ENCODE peak calls at places on chromosomes 4 and X, in five cellular contexts. C, F, E, H and T are unnamed samples.

GRCh38 chrX:104852241-104852640 is 286.2 kb downstream of the IL1RAPL2 start:
- DNase-seq in C (no peak), F (no peak), E (no peak), H (no peak), T (no peak)

GRCh38 chrX:70960728-70961127 is 29.8 kb upstream of the SLC7A3 start:
- DNase-seq in C (no peak), F (no peak), E (no peak), H (no peak), T (no peak)

GRCh38 chrX:120568047-120568446 is 7.3 kb upstream of the CUL4B start:
- DNase-seq in C (no peak), F (no peak), E (no peak), H (no peak), T (no peak)

GRCh38 chrX:153689654-153690465 is 2.1 kb downstream of the SLC6A8 start:
- DNase-seq in C (no peak), F (no peak), E (no peak), H (no peak), T (no peak)

GRCh38 chr4:17055788-17056187 is 157.3 kb upstream of the LDB2 start:
- DNase-seq in C (no peak), F (no peak), E (no peak), H (no peak), T (no peak)

GRCh38 chrX:136953867-136954787 is 73.6 kb upstream of the RBMX start:
- DNase-seq in C (peak; percentile 37), F (peak; percentile 29), E (no peak), H (peak; percentile 61), T (peak; percentile 58)

GRCh38 chrX:12032082-12032481 is 106.2 kb upstream of the FRMPD4 start:
- DNase-seq in C (no peak), F (no peak), E (no peak), H (no peak), T (no peak)

GRCh38 chr4:120769227-120769626 is 153.3 kb downstream of the PRDM5 start:
- DNase-seq in C (no peak), F (no peak), E (no peak), H (no peak), T (no peak)

GRCh38 chrX:88613338-88613737 is 133.7 kb upstream of the CPXCR1 start:
- DNase-seq in C (no peak), F (no peak), E (no peak), H (no peak), T (no peak)

GRCh38 chr4:137367608-137368007 is 164.7 kb downstream of the PCDH18 start:
- DNase-seq in C (no peak), F (no peak), E (no peak), H (no peak), T (no peak)

GRCh38 chrX:40415675-40416074 is 165.1 kb upstream of the ATP6AP2 start:
- DNase-seq in C (no peak), F (no peak), E (no peak), H (no peak), T (no peak)

GRCh38 chrX:40406330-40406859 is 174.4 kb upstream of the ATP6AP2 start:
- DNase-seq in C (no peak), F (no peak), E (no peak), H (no peak), T (no peak)

GRCh38 chrX:40414335-40414734 is 166.4 kb upstream of the ATP6AP2 start:
- DNase-seq in C (no peak), F (no peak), E (no peak), H (no peak), T (no peak)

GRCh38 chrX:40411350-40412111 is 169.2 kb upstream of the ATP6AP2 start:
- DNase-seq in C (no peak), F (no peak), E (no peak), H (no peak), T (no peak)

GRCh38 chrX:40410859-40411258 is 169.9 kb upstream of the ATP6AP2 start:
- DNase-seq in C (no peak), F (no peak), E (no peak), H (no peak), T (no peak)
- H3K36me3 ChIP-seq in C (no peaks in the 10 kb centered on the region), F (no peaks in the 10 kb centered on the region), E (no peaks in the 10 kb centered on the region), H (no peaks in the 10 kb centered on the region), T (no peaks in the 10 kb centered on the region)

GRCh38 chr4:20529681-20530080 is 170.6 kb upstream of the PACRGL start:
- DNase-seq in C (no peak), F (no peak), E (no peak), H (no peak), T (no peak)
- H3K36me3 ChIP-seq in C (no peaks in the 10 kb centered on the region), F (no peaks in the 10 kb centered on the region), E (no peaks in the 10 kb centered on the region), H (no peaks in the 10 kb centered on the region), T (no peaks in the 10 kb centered on the region)

GRCh38 chr4:55435136-55435535 is 39.4 kb downstream of the TMEM165 start:
- DNase-seq in C (peak; percentile 5), F (no peak), E (no peak), H (no peak), T (no peak)
- H3K36me3 ChIP-seq in C (peaks cover 11% of the 10 kb centered on the region), F (peaks cover 25% of the 10 kb centered on the region), E (peaks cover 46% of the 10 kb centered on the region), H (no peaks in the 10 kb centered on the region), T (peaks cover 18% of the 10 kb centered on the region)

GRCh38 chr4:94226763-94227162 is 19.1 kb downstream of the SMARCAD1 start:
- DNase-seq in C (no peak), F (no peak), E (no peak), H (no peak), T (no peak)
- H3K36me3 ChIP-seq in C (no peaks in the 10 kb centered on the region), F (no peaks in the 10 kb centered on the region), E (no peaks in the 10 kb centered on the region), H (no peaks in the 10 kb centered on the region), T (peaks cover 2% of the 10 kb centered on the region)

GRCh38 chrX:48998391-48998790 is 3.7 kb downstream of the GRIPAP1 start:
- DNase-seq in C (no peak), F (no peak), E (no peak), H (no peak), T (no peak)
- H3K36me3 ChIP-seq in C (peaks cover 22% of the 10 kb centered on the region), F (peaks cover 19% of the 10 kb centered on the region), E (peaks cover 16% of the 10 kb centered on the region), H (no peaks in the 10 kb centered on the region), T (no peaks in the 10 kb centered on the region)

GRCh38 chr4:47590325-47590724 is 105.2 kb downstream of the ATP10D start:
- DNase-seq in C (no peak), F (no peak), E (no peak), H (no peak), T (no peak)
- H3K36me3 ChIP-seq in C (no peaks in the 10 kb centered on the region), F (no peaks in the 10 kb centered on the region), E (peaks cover 74% of the 10 kb centered on the region), H (no peaks in the 10 kb centered on the region), T (peaks cover 12% of the 10 kb centered on the region)

DNA sequence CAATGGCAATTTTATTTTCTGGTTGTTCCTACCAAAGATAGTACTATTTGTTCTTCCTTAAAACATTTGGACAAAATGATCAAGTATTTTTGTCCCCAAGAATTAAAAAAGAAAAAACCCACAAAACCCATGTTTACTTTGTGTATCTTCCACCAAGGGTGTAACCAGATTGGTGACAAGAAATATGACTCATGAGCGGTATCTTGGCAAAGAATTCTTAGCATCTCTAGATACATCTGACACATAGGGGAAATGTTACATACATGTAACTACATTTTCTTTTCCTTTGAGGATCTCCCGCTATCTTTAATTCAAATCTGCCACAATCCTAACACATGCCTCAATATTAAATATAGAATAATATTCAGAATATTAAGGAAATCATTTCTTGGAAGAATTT is 78.7 kb downstream of the WDFY3 start:
- DNase-seq in C (no peak), F (no peak), E (no peak), H (no peak), T (no peak)
- H3K36me3 ChIP-seq in C (no peaks in the 10 kb centered on the region), F (no peaks in the 10 kb centered on the region), E (peaks cover 10% of the 10 kb centered on the region), H (no peaks in the 10 kb centered on the region), T (no peaks in the 10 kb centered on the region)

GRCh38 chr4:1691737-1692373 is 7.7 kb upstream of the FAM53A start:
- DNase-seq in C (no peak), F (no peak), E (no peak), H (no peak), T (no peak)
- H3K36me3 ChIP-seq in C (peaks cover 49% of the 10 kb centered on the region), F (peaks cover 53% of the 10 kb centered on the region), E (peaks cover 55% of the 10 kb centered on the region), H (no peaks in the 10 kb centered on the region), T (peaks cover 16% of the 10 kb centered on the region)